ENCODE peak calls at places on chromosomes 13 and 19, in four cellular contexts. W is lower leg skin, A is nephron progenitor cell, U is left colon. C is an unnamed sample.

GRCh38 chr13:46527237-46527636 is 25.7 kb upstream of the LRCH1 start:
- DNase-seq in W (no peak), A (no peak), U (no peak), C (no peak)

GRCh38 chr19:33273881-33274662 is 28.3 kb downstream of the CEBPA start:
- DNase-seq in W (no peak), A (peak), U (peak), C (peak)

GRCh38 chr13:113886561-113887112 is 22.8 kb upstream of the GAS6 start:
- DNase-seq in W (no peak), A (no peak), U (no peak), C (no peak)

GRCh38 chr19:48672994-48673393 is at the start of gene NTN5:
- DNase-seq in W (no peak), A (no peak), U (no peak), C (no peak)

GRCh38 chr13:27293873-27294515 is 23.4 kb downstream of the RASL11A start:
- DNase-seq in W (peak), A (no peak), U (no peak), C (no peak)

GRCh38 chr19:14432817-14433453 is at the start of gene PKN1:
- DNase-seq in W (no peak), A (peak), U (no peak), C (no peak)

GRCh38 chr19:38437917-38438316 is 4.4 kb downstream of the RYR1 start:
- DNase-seq in W (no peak), A (no peak), U (no peak), C (no peak)

GRCh38 chr13:43573361-43573740 is 213.4 kb downstream of the ENOX1 start:
- DNase-seq in W (no peak), A (no peak), U (no peak), C (no peak)

GRCh38 chr13:83568019-83568418 is 314.3 kb downstream of the SLITRK1 start:
- DNase-seq in W (no peak), A (no peak), U (no peak), C (no peak)

GRCh38 chr13:77507931-77508776 is 27.4 kb upstream of the SCEL start:
- DNase-seq in W (no peak), A (no peak), U (no peak), C (no peak)

GRCh38 chr19:49889687-49890348 is 6.9 kb downstream of the IL4I1 start:
- DNase-seq in W (peak), A (peak), U (peak), C (no peak)

GRCh38 chr13:28337196-28338045 is 157.5 kb downstream of the FLT1 start:
- DNase-seq in W (no peak), A (no peak), U (no peak), C (peak)

GRCh38 chr13:44364601-44365000 is 9.0 kb upstream of the SERP2 start:
- DNase-seq in W (no peak), A (no peak), U (no peak), C (no peak)

GRCh38 chr13:103156346-103156998 is 90.3 kb upstream of the SLC10A2 start:
- DNase-seq in W (no peak), A (no peak), U (no peak), C (no peak)

GRCh38 chr19:36041831-36042230 is 9.2 kb upstream of the CLIP3 start:
- DNase-seq in W (no peak), A (no peak), U (no peak), C (peak)

GRCh38 chr19:48481846-48482639 is 12.9 kb downstream of the CYTH2 start:
- DNase-seq in W (no peak), A (no peak), U (no peak), C (no peak)

GRCh38 chr19:43148233-43148632 is 38.1 kb downstream of the PSG5 start:
- DNase-seq in W (no peak), A (no peak), U (no peak), C (peak)

GRCh38 chr19:37695144-37695899 is 24.2 kb downstream of the ZNF607 start:
- DNase-seq in W (no peak), A (no peak), U (no peak), C (no peak)

GRCh38 chr13:92843549-92843948 is 383.1 kb upstream of the GPC6 start:
- DNase-seq in W (no peak), A (no peak), U (no peak), C (no peak)

GRCh38 chr19:50357178-50358100 is 8.0 kb downstream of the NAPSA start:
- DNase-seq in W (peak), A (peak), U (peak), C (no peak)

GRCh38 chr13:112332727-112333126 is 43.4 kb upstream of the SPACA7 start:
- DNase-seq in W (no peak), A (no peak), U (no peak), C (no peak)

GRCh38 chr13:75934889-75935288 is 298.8 kb downstream of the LMO7 start:
- DNase-seq in W (no peak), A (no peak), U (no peak), C (no peak)

GRCh38 chr13:30510811-30511371 is 45.2 kb upstream of the HMGB1 start:
- DNase-seq in W (no peak), A (no peak), U (no peak), C (no peak)

GRCh38 chr13:23741879-23742510 is 147.2 kb downstream of the MIPEP start:
- DNase-seq in W (no peak), A (peak), U (no peak), C (no peak)